ENCODE peak calls at places on chromosomes 2 and 18, in four cellular contexts. One of them, this sample, is unnamed.

GRCh38 chr2:23497063-23497462 is 112.1 kb downstream of the KLHL29 start:
- DNase-seq in WERI-Rb-1: no peak
- DNase-seq in thyroid gland: no peak
- DNase-seq in A549: no peak
- DNase-seq in this sample: no peak

GRCh38 chr18:62420513-62421209 is 95.6 kb downstream of the TNFRSF11A start:
- DNase-seq in WERI-Rb-1: no peak
- DNase-seq in thyroid gland: no peak
- DNase-seq in A549: peak
- DNase-seq in this sample: peak

GRCh38 chr2:27796991-27797752 is 25.7 kb downstream of the MRPL33 start:
- DNase-seq in WERI-Rb-1: no peak
- DNase-seq in thyroid gland: no peak
- DNase-seq in A549: no peak
- DNase-seq in this sample: no peak

GRCh38 chr2:74261204-74261864 is 62.9 kb downstream of the MTHFD2 start:
- DNase-seq in WERI-Rb-1: peak
- DNase-seq in thyroid gland: peak
- DNase-seq in A549: peak
- DNase-seq in this sample: peak

GRCh38 chr2:11710210-11710609 is 36.2 kb upstream of the LPIN1 start:
- DNase-seq in WERI-Rb-1: no peak
- DNase-seq in thyroid gland: peak
- DNase-seq in A549: peak
- DNase-seq in this sample: no peak

GRCh38 chr2:3959372-3959771 is 256.0 kb downstream of the DCDC2C start:
- DNase-seq in WERI-Rb-1: no peak
- DNase-seq in thyroid gland: peak
- DNase-seq in A549: peak
- DNase-seq in this sample: peak

GRCh38 chr2:73885406-73885805 is 7.4 kb upstream of the ACTG2 start:
- DNase-seq in WERI-Rb-1: no peak
- DNase-seq in thyroid gland: no peak
- DNase-seq in A549: no peak
- DNase-seq in this sample: no peak

GRCh38 chr2:198252472-198252871 is 448.1 kb downstream of the PLCL1 start:
- DNase-seq in WERI-Rb-1: no peak
- DNase-seq in thyroid gland: no peak
- DNase-seq in A549: no peak
- DNase-seq in this sample: no peak

GRCh38 chr2:132489150-132489549 is 72.5 kb downstream of the GPR39 start:
- DNase-seq in WERI-Rb-1: no peak
- DNase-seq in thyroid gland: peak
- DNase-seq in A549: no peak
- DNase-seq in this sample: no peak

GRCh38 chr2:206253125-206253787 is 21.2 kb upstream of the ZDBF2 start:
- DNase-seq in WERI-Rb-1: no peak
- DNase-seq in thyroid gland: no peak
- DNase-seq in A549: no peak
- DNase-seq in this sample: no peak

GRCh38 chr2:26609839-26610277 is 31.3 kb downstream of the CIB4 start:
- DNase-seq in WERI-Rb-1: no peak
- DNase-seq in thyroid gland: peak
- DNase-seq in A549: no peak
- DNase-seq in this sample: no peak

GRCh38 chr2:7375901-7376300 is 458.7 kb downstream of the RNF144A start:
- DNase-seq in WERI-Rb-1: no peak
- DNase-seq in thyroid gland: no peak
- DNase-seq in A549: no peak
- DNase-seq in this sample: no peak

GRCh38 chr2:54773838-54774237 is 50.4 kb downstream of the EML6 start:
- DNase-seq in WERI-Rb-1: peak
- DNase-seq in thyroid gland: no peak
- DNase-seq in A549: no peak
- DNase-seq in this sample: no peak

DNA sequence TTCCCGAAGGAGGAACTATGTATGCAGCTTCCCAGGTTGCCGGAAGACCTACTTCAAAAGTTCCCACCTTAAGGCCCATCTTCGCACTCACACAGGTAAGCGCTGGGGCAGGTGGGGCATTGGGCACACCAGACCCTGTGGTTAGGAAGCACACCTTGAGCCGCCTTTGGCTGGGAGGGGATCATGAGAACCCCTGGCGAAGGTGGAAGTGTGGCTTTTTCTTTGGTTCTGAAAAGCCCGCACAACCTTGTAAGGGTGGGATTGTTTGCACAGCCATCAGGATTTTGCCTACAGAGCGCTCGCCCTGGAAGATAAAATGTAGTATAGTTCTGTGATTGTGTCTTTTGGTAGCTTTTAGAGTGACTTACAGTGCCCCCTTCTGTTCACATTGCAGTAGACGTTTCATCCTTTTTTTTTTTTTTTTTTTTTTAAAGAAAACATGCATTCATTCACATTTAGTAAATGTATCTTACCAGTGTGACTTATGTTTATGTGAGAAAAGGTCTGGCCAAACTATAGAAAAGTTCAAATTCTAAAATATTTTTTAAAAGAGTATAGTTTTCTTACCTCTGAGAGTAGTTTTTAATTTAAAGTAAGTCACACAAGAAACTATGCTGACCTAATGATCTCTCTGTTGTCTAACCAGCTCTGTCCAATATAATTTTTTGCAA is 5.3 kb downstream of the KLF11 start:
- DNase-seq in WERI-Rb-1: no peak
- DNase-seq in thyroid gland: no peak
- DNase-seq in A549: peak
- DNase-seq in this sample: peak
- H3K27ac ChIP-seq in WERI-Rb-1: no peak
- H3K27ac ChIP-seq in thyroid gland: no peak
- H3K27ac ChIP-seq in A549: no peak
- H3K27ac ChIP-seq in this sample: no peak

GRCh38 chr2:234450431-234451095 is 46.3 kb downstream of the ARL4C start:
- DNase-seq in WERI-Rb-1: no peak
- DNase-seq in thyroid gland: no peak
- DNase-seq in A549: no peak
- DNase-seq in this sample: no peak

GRCh38 chr2:234447189-234447588 is 49.7 kb downstream of the ARL4C start:
- DNase-seq in WERI-Rb-1: no peak
- DNase-seq in thyroid gland: no peak
- DNase-seq in A549: no peak
- DNase-seq in this sample: no peak

GRCh38 chr2:234447963-234448362 is 48.9 kb downstream of the ARL4C start:
- DNase-seq in WERI-Rb-1: no peak
- DNase-seq in thyroid gland: no peak
- DNase-seq in A549: no peak
- DNase-seq in this sample: no peak

GRCh38 chr2:234446404-234447076 is 50.3 kb downstream of the ARL4C start:
- DNase-seq in WERI-Rb-1: no peak
- DNase-seq in thyroid gland: peak
- DNase-seq in A549: no peak
- DNase-seq in this sample: peak

GRCh38 chr2:234448506-234449169 is 48.2 kb downstream of the ARL4C start:
- DNase-seq in WERI-Rb-1: no peak
- DNase-seq in thyroid gland: no peak
- DNase-seq in A549: no peak
- DNase-seq in this sample: no peak
- H3K27ac ChIP-seq in WERI-Rb-1: no peak
- H3K27ac ChIP-seq in thyroid gland: no peak
- H3K27ac ChIP-seq in A549: no peak
- H3K27ac ChIP-seq in this sample: no peak

DNA sequence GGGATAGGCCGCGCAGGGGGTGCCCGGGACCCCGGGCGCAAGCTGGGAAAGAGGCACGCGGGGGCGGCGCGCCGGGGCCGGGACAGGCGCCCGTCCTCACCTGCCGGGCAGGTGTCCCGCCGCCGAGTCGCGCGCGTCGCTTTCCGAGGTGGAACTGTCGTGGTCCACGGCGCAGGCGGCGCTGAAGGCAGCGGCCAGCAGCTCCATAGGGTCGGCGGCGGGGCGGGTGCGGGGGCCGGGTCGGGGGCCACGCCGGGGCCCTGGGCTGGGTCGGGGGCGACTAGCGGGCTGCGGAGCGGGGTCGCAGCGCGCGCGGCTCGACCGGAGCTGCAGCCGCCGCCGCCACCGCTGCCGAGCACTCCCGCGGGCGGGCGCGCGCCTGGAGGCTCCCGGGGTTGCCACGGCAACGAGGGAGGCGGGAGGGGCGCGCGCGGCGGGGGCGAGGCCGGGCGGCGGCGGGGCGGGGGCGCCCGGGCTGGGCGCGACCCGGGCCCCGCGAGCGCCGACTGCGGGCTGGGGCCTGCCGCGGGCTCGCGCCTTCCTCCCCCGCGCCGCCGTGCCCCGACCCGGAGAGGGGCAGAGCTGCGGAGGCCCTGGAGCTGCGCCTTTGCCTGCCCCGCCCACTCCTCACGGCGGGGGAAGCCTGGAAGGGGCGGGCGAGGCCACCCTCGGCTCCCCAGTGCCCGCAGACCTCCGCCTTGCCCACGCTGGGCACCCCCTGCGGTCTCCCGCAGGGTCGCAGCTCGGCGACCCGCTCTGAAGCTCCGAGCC is 57.9 kb downstream of the SNORC start:
- DNase-seq in WERI-Rb-1: no peak
- DNase-seq in thyroid gland: no peak
- DNase-seq in A549: peak
- DNase-seq in this sample: no peak
- H3K27ac ChIP-seq in WERI-Rb-1: no peak
- H3K27ac ChIP-seq in thyroid gland: no peak
- H3K27ac ChIP-seq in A549: peak
- H3K27ac ChIP-seq in this sample: no peak

DNA sequence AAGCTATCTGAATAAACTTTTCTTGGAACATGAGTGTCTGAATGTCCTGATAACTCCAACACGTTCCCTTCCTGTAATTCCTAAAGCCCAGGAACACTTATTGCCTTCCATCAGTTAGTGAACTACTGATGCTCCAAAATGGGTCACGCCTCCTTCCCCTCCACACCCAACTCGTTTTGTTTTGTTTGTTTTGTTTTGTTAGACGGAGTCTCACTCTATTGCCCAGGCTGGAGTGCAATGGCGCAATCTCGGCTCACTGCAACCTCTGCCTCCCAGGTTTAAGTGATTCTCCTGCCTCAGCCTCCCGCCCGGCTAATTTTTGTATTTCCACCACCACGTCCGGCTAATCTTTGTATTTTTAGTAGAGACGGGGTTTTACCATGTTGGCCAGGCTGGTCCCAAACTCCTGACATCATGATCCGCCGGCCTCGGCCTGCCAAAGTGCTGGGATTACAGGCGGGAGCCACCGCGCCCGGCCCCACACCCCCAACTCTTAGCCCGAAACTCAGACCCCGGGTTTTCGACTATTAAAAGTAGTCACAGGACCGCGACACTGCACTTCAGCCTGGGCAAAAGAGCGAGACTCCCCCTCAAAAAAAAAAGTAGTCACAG is 775 bp downstream of the IER3IP1 start:
- DNase-seq in WERI-Rb-1: peak
- DNase-seq in thyroid gland: peak
- DNase-seq in A549: no peak
- DNase-seq in this sample: no peak
- H3K27ac ChIP-seq in WERI-Rb-1: peak
- H3K27ac ChIP-seq in thyroid gland: no peak
- H3K27ac ChIP-seq in A549: peak
- H3K27ac ChIP-seq in this sample: peak

DNA sequence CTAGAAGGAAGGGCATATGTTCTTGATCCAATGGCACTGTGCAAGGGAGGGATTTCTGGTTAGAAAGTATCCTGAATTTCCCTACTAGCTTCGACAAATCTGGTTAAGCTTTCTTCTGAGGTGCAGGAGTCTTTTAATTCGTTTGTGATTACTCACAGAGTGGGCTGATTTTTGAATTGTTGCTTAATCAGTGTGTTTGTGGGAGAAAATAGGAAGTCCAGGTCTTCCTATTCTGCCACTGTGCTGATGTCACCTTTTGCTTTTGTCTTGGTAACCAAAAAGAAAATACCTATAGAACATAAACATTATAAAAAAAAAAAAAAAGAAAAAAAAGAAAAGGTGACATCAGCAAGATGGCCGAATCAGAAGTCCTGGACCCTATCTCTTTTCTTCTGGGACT is 1008.6 kb downstream of the TSN start:
- DNase-seq in WERI-Rb-1: no peak
- DNase-seq in thyroid gland: no peak
- DNase-seq in A549: no peak
- DNase-seq in this sample: no peak
- H3K27ac ChIP-seq in WERI-Rb-1: no peak
- H3K27ac ChIP-seq in thyroid gland: no peak
- H3K27ac ChIP-seq in A549: no peak
- H3K27ac ChIP-seq in this sample: no peak

GRCh38 chr18:37453754-37454153 is 111.8 kb downstream of the CELF4 start:
- DNase-seq in WERI-Rb-1: no peak
- DNase-seq in thyroid gland: no peak
- DNase-seq in A549: no peak
- DNase-seq in this sample: no peak
- H3K27ac ChIP-seq in WERI-Rb-1: no peak
- H3K27ac ChIP-seq in thyroid gland: no peak
- H3K27ac ChIP-seq in A549: no peak
- H3K27ac ChIP-seq in this sample: peak

GRCh38 chr2:134537121-134537520 is 181.7 kb downstream of the TMEM163 start:
- DNase-seq in WERI-Rb-1: no peak
- DNase-seq in thyroid gland: no peak
- DNase-seq in A549: no peak
- DNase-seq in this sample: no peak

GRCh38 chr2:134539946-134540345 is 178.9 kb downstream of the TMEM163 start:
- DNase-seq in WERI-Rb-1: no peak
- DNase-seq in thyroid gland: no peak
- DNase-seq in A549: no peak
- DNase-seq in this sample: no peak

GRCh38 chr2:134537702-134538101 is 181.1 kb downstream of the TMEM163 start:
- DNase-seq in WERI-Rb-1: no peak
- DNase-seq in thyroid gland: no peak
- DNase-seq in A549: no peak
- DNase-seq in this sample: no peak

GRCh38 chr2:134540954-134541353 is 177.8 kb downstream of the TMEM163 start:
- DNase-seq in WERI-Rb-1: no peak
- DNase-seq in thyroid gland: no peak
- DNase-seq in A549: no peak
- DNase-seq in this sample: no peak

DNA sequence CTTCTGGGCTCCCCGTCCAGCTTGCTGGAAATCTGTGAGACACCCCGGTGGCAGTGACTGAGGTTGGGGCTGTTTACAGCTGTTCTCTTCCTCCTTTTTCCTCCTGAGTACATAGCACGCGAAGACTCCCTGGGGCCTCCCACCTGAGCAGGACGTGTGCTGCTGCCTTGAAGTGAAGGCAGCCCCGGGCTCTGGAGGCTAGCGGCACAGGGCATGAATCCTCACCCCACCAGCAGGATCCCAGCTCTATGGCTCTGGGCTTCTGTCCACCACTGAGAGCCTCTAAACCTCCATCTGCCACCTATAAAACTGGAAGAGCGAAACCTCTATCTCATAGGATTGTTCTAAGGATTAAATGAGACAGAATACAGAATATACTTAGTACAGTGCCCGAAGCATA is 182.5 kb downstream of the TMEM163 start:
- DNase-seq in WERI-Rb-1: peak
- DNase-seq in thyroid gland: no peak
- DNase-seq in A549: no peak
- DNase-seq in this sample: no peak
- H3K27ac ChIP-seq in WERI-Rb-1: no peak
- H3K27ac ChIP-seq in thyroid gland: no peak
- H3K27ac ChIP-seq in A549: no peak
- H3K27ac ChIP-seq in this sample: no peak

This sample was measured in small intestine.